ENCODE peak calls at places on chromosomes 7 and 10, in five cellular contexts. M is HCT116, R is HepG2, S is K562, O is GM12878. F is an unnamed sample.

GRCh38 chr7:100175296-100175935 is 1.8 kb downstream of the GPC2 start:
- DNase-seq in M (no peak), R (no peak), S (no peak), O (no peak), F (no peak)

GRCh38 chr10:124267231-124267885 is 151.4 kb downstream of the OAT start:
- DNase-seq in M (no peak), R (no peak), S (no peak), O (no peak), F (peak; percentile 71)

GRCh38 chr10:16950686-16951681 is 133.8 kb upstream of the RSU1 start:
- DNase-seq in M (peak; percentile 4), R (no peak), S (peak; percentile 45), O (no peak), F (peak; percentile 38)

GRCh38 chr10:37535459-37536246 is 321.8 kb downstream of the ZNF248 start:
- DNase-seq in M (no peak), R (peak; percentile 50), S (no peak), O (no peak), F (no peak)

GRCh38 chr7:127885843-127886242 is 145.4 kb downstream of the LRRC4 start:
- DNase-seq in M (no peak), R (no peak), S (peak; percentile 77), O (no peak), F (no peak)

GRCh38 chr7:128783143-128783799 is 7.7 kb upstream of the OPN1SW start:
- DNase-seq in M (peak; percentile 8), R (peak; percentile 61), S (peak; percentile 94), O (no peak), F (peak; percentile 91)

GRCh38 chr7:87370660-87371180 is 25.3 kb downstream of the CROT start:
- DNase-seq in M (no peak), R (peak; percentile 8), S (peak; percentile 36), O (no peak), F (no peak)

GRCh38 chr7:132485600-132486594 is 90.4 kb downstream of the PLXNA4 start:
- DNase-seq in M (no peak), R (no peak), S (no peak), O (no peak), F (no peak)

GRCh38 chr10:20858292-20859124 is 38.6 kb downstream of the NEBL start:
- DNase-seq in M (peak; percentile 8), R (peak; percentile 12), S (no peak), O (no peak), F (peak; percentile 10)

GRCh38 chr10:46537309-46537708 is 19.1 kb downstream of the GPRIN2 start:
- DNase-seq in M (no peak), R (no peak), S (no peak), O (no peak), F (no peak)

GRCh38 chr10:102814873-102815661 is 22.1 kb downstream of the CYP17A1 start:
- DNase-seq in M (no peak), R (peak; percentile 90), S (no peak), O (no peak), F (peak; percentile 31)

GRCh38 chr7:21469894-21470293 is 42.0 kb downstream of the SP4 start:
- DNase-seq in M (no peak), R (no peak), S (peak; percentile 17), O (no peak), F (no peak)

GRCh38 chr10:10403762-10404161 is 613.9 kb upstream of the CELF2 start:
- DNase-seq in M (no peak), R (no peak), S (no peak), O (no peak), F (no peak)

GRCh38 chr7:24307294-24307693 is 23.3 kb downstream of the NPY start:
- DNase-seq in M (no peak), R (no peak), S (no peak), O (no peak), F (no peak)

GRCh38 chr7:37817219-37817618 is 31.2 kb upstream of the NME8 start:
- DNase-seq in M (no peak), R (no peak), S (no peak), O (no peak), F (no peak)

GRCh38 chr10:79084012-79084971 is 15.5 kb downstream of the ZMIZ1 start:
- DNase-seq in M (no peak), R (peak; percentile 93), S (peak; percentile 87), O (no peak), F (peak; percentile 59)

GRCh38 chr7:137656227-137656849 is 190.4 kb downstream of the DGKI start:
- DNase-seq in M (peak; percentile 49), R (peak; percentile 59), S (peak; percentile 69), O (peak; percentile 20), F (peak; percentile 74)
- TF ChIP-seq REST in M (no peak), R (no peak), S (no peak), O (no peak), F (no peak)

GRCh38 chr7:44307905-44308740 is 17.3 kb downstream of the CAMK2B start:
- DNase-seq in M (no peak), R (no peak), S (no peak), O (no peak), F (peak; percentile 40)

GRCh38 chr7:44310221-44310848 is 15.1 kb downstream of the CAMK2B start:
- DNase-seq in M (no peak), R (no peak), S (no peak), O (no peak), F (no peak)

GRCh38 chr7:44308741-44309270 is 16.6 kb downstream of the CAMK2B start:
- DNase-seq in M (no peak), R (no peak), S (no peak), O (no peak), F (peak; percentile 29)

GRCh38 chr7:44307301-44307900 is 18.0 kb downstream of the CAMK2B start:
- DNase-seq in M (peak; percentile 43), R (peak; percentile 16), S (no peak), O (no peak), F (peak; percentile 87)

DNA sequence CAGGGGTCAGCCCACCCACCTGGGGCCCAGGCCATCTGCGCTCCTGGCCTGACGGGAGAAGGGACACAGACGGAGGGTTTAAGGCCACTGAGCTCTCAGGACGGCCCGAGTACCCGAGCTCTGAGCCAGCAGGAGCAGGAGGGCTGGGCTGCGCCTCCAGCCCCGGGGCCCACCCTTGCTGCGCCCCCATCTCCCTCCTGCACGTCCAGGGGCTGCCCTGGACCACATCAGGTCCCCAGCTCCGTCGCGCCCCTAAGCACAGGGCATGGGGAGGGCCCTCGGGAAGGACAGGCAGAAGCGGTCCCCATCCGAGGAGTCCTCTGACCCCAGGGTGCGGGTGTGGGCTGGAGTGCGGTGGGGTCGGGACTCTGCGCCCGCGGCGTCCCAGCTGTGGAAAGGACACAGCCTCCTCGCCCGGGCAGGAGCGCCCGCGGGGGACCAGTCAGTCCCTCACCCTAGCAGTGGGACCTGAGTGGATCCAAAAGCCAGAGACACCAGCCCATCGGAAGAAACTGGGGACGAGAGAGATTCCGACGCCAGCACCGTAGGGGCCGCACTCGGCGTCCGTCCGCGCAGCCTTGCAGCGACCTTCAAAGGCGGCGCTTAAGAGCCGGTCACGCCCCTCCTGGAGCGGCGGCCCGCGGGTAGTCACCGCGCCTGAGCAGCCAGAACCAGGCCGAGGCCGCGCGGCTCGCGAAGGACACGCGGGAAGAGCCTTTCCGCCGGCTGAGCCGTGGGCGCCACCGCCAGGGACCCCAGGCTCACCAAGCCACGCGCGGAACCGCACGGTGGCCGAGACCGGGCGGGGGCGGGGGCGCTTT is 15.9 kb downstream of the CAMK2B start:
- DNase-seq in M (no peak), R (peak; percentile 9), S (peak; percentile 65), O (no peak), F (peak; percentile 47)
- TF ChIP-seq JUND in M (no peak), R (no peak), S (no peak), O (no peak), F (no peak)

GRCh38 chr10:89302628-89303027 is 782 bp downstream of the IFIT2 start:
- DNase-seq in M (no peak), R (no peak), S (no peak), O (no peak), F (no peak)
- TF ChIP-seq REST in M (no peak), R (no peak), S (no peak), O (no peak), F (no peak)

DNA sequence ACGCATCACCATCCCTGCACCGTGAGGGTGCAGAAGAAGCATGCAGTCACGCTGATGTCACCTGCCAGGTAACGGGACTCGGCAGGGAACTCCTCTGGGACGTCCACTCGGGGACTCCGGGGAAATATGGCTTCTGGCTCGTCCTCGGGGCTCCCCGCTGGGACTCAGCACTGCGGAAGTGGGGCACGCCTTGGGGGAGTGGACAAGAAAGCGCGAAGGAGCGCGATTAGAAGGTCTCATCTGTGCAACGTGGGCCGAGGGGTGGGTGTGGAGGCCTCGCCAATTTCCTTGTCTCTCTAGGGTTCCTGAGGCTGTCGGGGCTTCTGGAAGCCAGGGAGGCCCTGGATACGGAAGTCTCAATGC is 949 bp downstream of the ANKMY2 start:
- DNase-seq in M (no peak), R (peak; percentile 9), S (peak; percentile 79), O (no peak), F (no peak)
- TF ChIP-seq JUND in M (peak; percentile 9), R (no peak), S (peak; percentile 44), O (no peak), F (no peak)

DNA sequence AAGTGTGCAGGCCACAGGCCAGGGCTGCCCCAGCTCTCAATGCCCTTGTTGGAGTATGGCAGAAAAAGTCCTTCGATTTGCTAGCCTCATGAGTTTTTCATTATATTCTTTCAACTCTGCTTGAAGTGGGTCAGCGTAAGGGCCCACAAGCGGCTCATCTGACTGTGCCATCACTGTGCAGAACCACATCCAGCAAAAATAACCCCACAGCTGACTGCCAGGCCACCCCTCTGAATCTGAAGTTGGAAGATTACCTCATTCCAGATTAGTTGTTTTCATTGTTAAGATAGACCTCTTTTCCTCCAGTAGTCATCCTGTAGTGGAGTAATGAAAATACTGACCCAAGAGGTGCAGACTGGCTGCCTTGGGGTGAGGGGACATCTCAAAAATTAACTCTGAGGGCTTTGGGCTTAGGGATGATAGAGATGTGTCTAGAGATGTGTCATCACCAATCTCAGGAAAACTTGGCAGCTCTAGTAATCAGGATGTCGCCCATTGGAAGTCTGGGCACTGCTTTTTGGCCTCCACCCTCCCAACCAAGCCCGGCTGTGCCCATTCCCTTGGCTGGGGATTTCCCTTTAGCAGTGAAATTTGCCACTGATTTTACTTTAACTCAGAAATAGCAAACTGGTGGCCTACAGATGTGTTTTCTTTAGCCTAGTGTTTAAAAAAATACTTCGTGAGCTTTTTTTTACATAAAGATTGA is 164.3 kb downstream of the LCOR start:
- DNase-seq in M (no peak), R (no peak), S (no peak), O (no peak), F (no peak)
- TF ChIP-seq REST in M (no peak), R (no peak), S (no peak), O (no peak), F (no peak)

DNA sequence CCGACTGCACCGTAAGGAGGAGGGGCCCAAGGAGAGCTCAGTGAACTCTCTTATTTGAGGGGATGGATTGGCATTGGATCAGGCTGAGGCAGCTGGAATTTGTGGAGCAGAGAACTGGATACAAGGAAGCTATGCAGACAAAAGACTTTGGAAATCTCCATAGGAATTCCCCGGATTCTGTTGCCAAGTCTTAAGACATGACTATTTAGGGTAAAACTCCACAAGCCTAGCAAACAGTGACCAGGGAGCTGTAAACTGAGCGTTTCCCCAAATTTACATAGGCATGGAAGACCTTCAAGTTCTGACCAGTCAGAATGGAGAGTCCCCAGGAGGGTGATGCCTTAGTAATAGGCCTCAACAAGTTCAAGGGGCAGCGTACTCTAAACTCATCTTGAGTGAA is 82.5 kb upstream of the PCBD1 start:
- DNase-seq in M (no peak), R (no peak), S (no peak), O (no peak), F (no peak)
- TF ChIP-seq JUND in M (no peak), R (no peak), S (no peak), O (no peak), F (no peak)